ENCODE peak calls at places on chromosomes 11 and 22, in eight cellular contexts. One of them, this sample, is unnamed.

GRCh38 chr11:14244926-14245325 is 114.1 kb downstream of the RRAS2 start:
- DNase-seq in stomach: no peak
- DNase-seq in H1: no peak
- DNase-seq in body of pancreas: no peak
- DNase-seq in upper lobe of left lung: no peak
- DNase-seq in right lobe of liver: no peak
- DNase-seq in GM23338: no peak
- DNase-seq in uterus: no peak
- DNase-seq in this sample: no peak

GRCh38 chr22:42313804-42314581 is 43.5 kb upstream of the TCF20 start:
- DNase-seq in stomach: peak
- DNase-seq in H1: peak
- DNase-seq in body of pancreas: peak
- DNase-seq in upper lobe of left lung: no peak
- DNase-seq in right lobe of liver: peak
- DNase-seq in GM23338: peak
- DNase-seq in uterus: no peak
- DNase-seq in this sample: no peak

GRCh38 chr11:62456630-62457029 is 37.8 kb downstream of the SCGB1A1 start:
- DNase-seq in stomach: no peak
- DNase-seq in H1: no peak
- DNase-seq in body of pancreas: no peak
- DNase-seq in upper lobe of left lung: no peak
- DNase-seq in right lobe of liver: no peak
- DNase-seq in GM23338: peak
- DNase-seq in uterus: no peak
- DNase-seq in this sample: no peak

GRCh38 chr22:26828311-26828710 is 170.9 kb downstream of the MIAT start:
- DNase-seq in stomach: no peak
- DNase-seq in H1: no peak
- DNase-seq in body of pancreas: no peak
- DNase-seq in upper lobe of left lung: no peak
- DNase-seq in right lobe of liver: no peak
- DNase-seq in GM23338: no peak
- DNase-seq in uterus: no peak
- DNase-seq in this sample: no peak

GRCh38 chr22:31556627-31557203 is 60.4 kb downstream of the SFI1 start:
- DNase-seq in stomach: no peak
- DNase-seq in H1: no peak
- DNase-seq in body of pancreas: no peak
- DNase-seq in upper lobe of left lung: no peak
- DNase-seq in right lobe of liver: no peak
- DNase-seq in GM23338: peak
- DNase-seq in uterus: no peak
- DNase-seq in this sample: no peak

GRCh38 chr11:21511835-21512440 is 680.9 kb upstream of the ANO5 start:
- DNase-seq in stomach: peak
- DNase-seq in H1: peak
- DNase-seq in body of pancreas: peak
- DNase-seq in upper lobe of left lung: no peak
- DNase-seq in right lobe of liver: peak
- DNase-seq in GM23338: peak
- DNase-seq in uterus: no peak
- DNase-seq in this sample: peak

GRCh38 chr11:121762820-121763219 is 310.1 kb upstream of the SORL1-AS1 start:
- DNase-seq in stomach: no peak
- DNase-seq in H1: no peak
- DNase-seq in body of pancreas: peak
- DNase-seq in upper lobe of left lung: peak
- DNase-seq in right lobe of liver: no peak
- DNase-seq in GM23338: peak
- DNase-seq in uterus: peak
- DNase-seq in this sample: no peak

GRCh38 chr11:10107522-10107921 is 186.5 kb downstream of the SBF2 start:
- DNase-seq in stomach: no peak
- DNase-seq in H1: no peak
- DNase-seq in body of pancreas: no peak
- DNase-seq in upper lobe of left lung: no peak
- DNase-seq in right lobe of liver: no peak
- DNase-seq in GM23338: peak
- DNase-seq in uterus: no peak
- DNase-seq in this sample: no peak

GRCh38 chr22:30031764-30032468 is 48.3 kb upstream of the HORMAD2 start:
- DNase-seq in stomach: no peak
- DNase-seq in H1: no peak
- DNase-seq in body of pancreas: no peak
- DNase-seq in upper lobe of left lung: no peak
- DNase-seq in right lobe of liver: no peak
- DNase-seq in GM23338: no peak
- DNase-seq in uterus: no peak
- DNase-seq in this sample: no peak

GRCh38 chr22:36184433-36185035 is 17.1 kb downstream of the APOL4 start:
- DNase-seq in stomach: no peak
- DNase-seq in H1: no peak
- DNase-seq in body of pancreas: no peak
- DNase-seq in upper lobe of left lung: no peak
- DNase-seq in right lobe of liver: no peak
- DNase-seq in GM23338: no peak
- DNase-seq in uterus: peak
- DNase-seq in this sample: no peak

GRCh38 chr22:47370448-47371262 is 608.2 kb downstream of the TBC1D22A start:
- DNase-seq in stomach: peak
- DNase-seq in H1: no peak
- DNase-seq in body of pancreas: no peak
- DNase-seq in upper lobe of left lung: no peak
- DNase-seq in right lobe of liver: no peak
- DNase-seq in GM23338: no peak
- DNase-seq in uterus: no peak
- DNase-seq in this sample: no peak

GRCh38 chr11:18394300-18394927 is at the start of gene LDHA:
- DNase-seq in stomach: peak
- DNase-seq in H1: peak
- DNase-seq in body of pancreas: peak
- DNase-seq in upper lobe of left lung: peak
- DNase-seq in right lobe of liver: peak
- DNase-seq in GM23338: peak
- DNase-seq in uterus: peak
- DNase-seq in this sample: peak
- H3K4me3 ChIP-seq in stomach: peak
- H3K4me3 ChIP-seq in H1: peak
- H3K4me3 ChIP-seq in body of pancreas: peak
- H3K4me3 ChIP-seq in upper lobe of left lung: peak
- H3K4me3 ChIP-seq in right lobe of liver: peak
- H3K4me3 ChIP-seq in GM23338: peak
- H3K4me3 ChIP-seq in uterus: peak
- H3K4me3 ChIP-seq in this sample: peak

DNA sequence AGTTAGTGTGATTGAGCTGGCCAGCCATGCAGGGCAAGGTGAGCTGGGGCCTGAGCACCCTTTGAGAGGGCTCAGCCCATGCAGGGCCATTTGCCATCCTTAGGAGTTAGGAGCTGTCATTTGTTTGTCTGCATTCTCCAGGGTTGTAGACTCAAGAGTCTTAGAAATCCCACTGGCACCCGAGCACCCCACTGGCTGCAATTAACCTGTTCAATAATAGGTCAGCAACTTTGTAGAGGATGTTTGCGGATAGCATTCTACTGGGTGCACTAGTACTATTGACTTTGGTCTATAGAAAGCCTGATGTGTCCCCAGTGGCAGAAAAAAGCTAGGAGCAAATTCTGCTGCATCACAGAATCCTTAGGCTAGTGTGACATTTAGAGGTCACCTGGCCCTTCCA is 299.1 kb upstream of the CADM1 start:
- DNase-seq in stomach: no peak
- DNase-seq in H1: no peak
- DNase-seq in body of pancreas: no peak
- DNase-seq in upper lobe of left lung: no peak
- DNase-seq in right lobe of liver: no peak
- DNase-seq in GM23338: no peak
- DNase-seq in uterus: no peak
- DNase-seq in this sample: no peak
- TF ChIP-seq CTCF in stomach: no peak
- TF ChIP-seq CTCF in H1: no peak
- TF ChIP-seq CTCF in body of pancreas: no peak
- TF ChIP-seq CTCF in upper lobe of left lung: no peak
- TF ChIP-seq CTCF in right lobe of liver: no peak
- TF ChIP-seq CTCF in GM23338: no peak
- TF ChIP-seq CTCF in uterus: no peak
- TF ChIP-seq CTCF in this sample: no peak

GRCh38 chr11:103047837-103048236 is 44.1 kb downstream of the DCUN1D5 start:
- DNase-seq in stomach: no peak
- DNase-seq in H1: no peak
- DNase-seq in body of pancreas: no peak
- DNase-seq in upper lobe of left lung: no peak
- DNase-seq in right lobe of liver: no peak
- DNase-seq in GM23338: no peak
- DNase-seq in uterus: no peak
- DNase-seq in this sample: no peak

GRCh38 chr11:103051158-103051801 is 40.7 kb downstream of the DCUN1D5 start:
- DNase-seq in stomach: no peak
- DNase-seq in H1: no peak
- DNase-seq in body of pancreas: no peak
- DNase-seq in upper lobe of left lung: no peak
- DNase-seq in right lobe of liver: no peak
- DNase-seq in GM23338: no peak
- DNase-seq in uterus: no peak
- DNase-seq in this sample: no peak

GRCh38 chr11:103055174-103055890 is 36.6 kb downstream of the DCUN1D5 start:
- DNase-seq in stomach: no peak
- DNase-seq in H1: no peak
- DNase-seq in body of pancreas: no peak
- DNase-seq in upper lobe of left lung: no peak
- DNase-seq in right lobe of liver: no peak
- DNase-seq in GM23338: peak
- DNase-seq in uterus: no peak
- DNase-seq in this sample: no peak

GRCh38 chr11:103053997-103054396 is 38.0 kb downstream of the DCUN1D5 start:
- DNase-seq in stomach: no peak
- DNase-seq in H1: no peak
- DNase-seq in body of pancreas: no peak
- DNase-seq in upper lobe of left lung: no peak
- DNase-seq in right lobe of liver: no peak
- DNase-seq in GM23338: no peak
- DNase-seq in uterus: no peak
- DNase-seq in this sample: no peak

DNA sequence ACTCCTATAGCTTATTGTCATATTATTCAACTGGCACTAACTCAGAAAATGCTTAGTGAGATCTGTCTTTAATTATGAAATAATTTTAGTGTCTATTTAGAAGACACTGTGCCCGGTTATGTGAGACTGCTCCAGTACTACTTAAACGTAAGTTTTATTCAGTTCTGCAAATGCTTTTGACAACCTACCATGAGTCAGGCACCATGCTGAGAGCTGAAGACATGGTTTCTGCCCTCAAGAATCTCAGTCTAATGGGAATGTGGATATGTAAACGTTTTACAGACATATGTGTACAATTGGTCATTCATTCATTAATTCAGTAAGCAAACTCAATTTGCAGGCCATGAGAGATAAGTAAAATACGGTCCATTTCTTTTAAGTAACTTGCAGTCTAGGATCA is 40.0 kb downstream of the DCUN1D5 start:
- DNase-seq in stomach: no peak
- DNase-seq in H1: no peak
- DNase-seq in body of pancreas: no peak
- DNase-seq in upper lobe of left lung: no peak
- DNase-seq in right lobe of liver: no peak
- DNase-seq in GM23338: no peak
- DNase-seq in uterus: no peak
- DNase-seq in this sample: no peak
- H3K27ac ChIP-seq in stomach: no peak
- H3K27ac ChIP-seq in H1: no peak
- H3K27ac ChIP-seq in body of pancreas: no peak
- H3K27ac ChIP-seq in upper lobe of left lung: no peak
- H3K27ac ChIP-seq in right lobe of liver: no peak
- H3K27ac ChIP-seq in GM23338: no peak
- H3K27ac ChIP-seq in uterus: no peak
- H3K27ac ChIP-seq in this sample: no peak

GRCh38 chr22:33919591-33920501 is at the start of gene LARGE1:
- DNase-seq in stomach: peak
- DNase-seq in H1: no peak
- DNase-seq in body of pancreas: peak
- DNase-seq in upper lobe of left lung: peak
- DNase-seq in right lobe of liver: peak
- DNase-seq in GM23338: peak
- DNase-seq in uterus: peak
- DNase-seq in this sample: peak

GRCh38 chr22:33920927-33921575 is 775 bp upstream of the LARGE1 start:
- DNase-seq in stomach: peak
- DNase-seq in H1: peak
- DNase-seq in body of pancreas: peak
- DNase-seq in upper lobe of left lung: peak
- DNase-seq in right lobe of liver: peak
- DNase-seq in GM23338: peak
- DNase-seq in uterus: peak
- DNase-seq in this sample: peak

GRCh38 chr22:33921576-33922181 is 1.4 kb upstream of the LARGE1 start:
- DNase-seq in stomach: peak
- DNase-seq in H1: no peak
- DNase-seq in body of pancreas: peak
- DNase-seq in upper lobe of left lung: peak
- DNase-seq in right lobe of liver: peak
- DNase-seq in GM23338: peak
- DNase-seq in uterus: peak
- DNase-seq in this sample: peak

GRCh38 chr22:33917744-33918406 is 2.4 kb downstream of the LARGE1 start:
- DNase-seq in stomach: no peak
- DNase-seq in H1: no peak
- DNase-seq in body of pancreas: no peak
- DNase-seq in upper lobe of left lung: no peak
- DNase-seq in right lobe of liver: no peak
- DNase-seq in GM23338: peak
- DNase-seq in uterus: no peak
- DNase-seq in this sample: no peak

DNA sequence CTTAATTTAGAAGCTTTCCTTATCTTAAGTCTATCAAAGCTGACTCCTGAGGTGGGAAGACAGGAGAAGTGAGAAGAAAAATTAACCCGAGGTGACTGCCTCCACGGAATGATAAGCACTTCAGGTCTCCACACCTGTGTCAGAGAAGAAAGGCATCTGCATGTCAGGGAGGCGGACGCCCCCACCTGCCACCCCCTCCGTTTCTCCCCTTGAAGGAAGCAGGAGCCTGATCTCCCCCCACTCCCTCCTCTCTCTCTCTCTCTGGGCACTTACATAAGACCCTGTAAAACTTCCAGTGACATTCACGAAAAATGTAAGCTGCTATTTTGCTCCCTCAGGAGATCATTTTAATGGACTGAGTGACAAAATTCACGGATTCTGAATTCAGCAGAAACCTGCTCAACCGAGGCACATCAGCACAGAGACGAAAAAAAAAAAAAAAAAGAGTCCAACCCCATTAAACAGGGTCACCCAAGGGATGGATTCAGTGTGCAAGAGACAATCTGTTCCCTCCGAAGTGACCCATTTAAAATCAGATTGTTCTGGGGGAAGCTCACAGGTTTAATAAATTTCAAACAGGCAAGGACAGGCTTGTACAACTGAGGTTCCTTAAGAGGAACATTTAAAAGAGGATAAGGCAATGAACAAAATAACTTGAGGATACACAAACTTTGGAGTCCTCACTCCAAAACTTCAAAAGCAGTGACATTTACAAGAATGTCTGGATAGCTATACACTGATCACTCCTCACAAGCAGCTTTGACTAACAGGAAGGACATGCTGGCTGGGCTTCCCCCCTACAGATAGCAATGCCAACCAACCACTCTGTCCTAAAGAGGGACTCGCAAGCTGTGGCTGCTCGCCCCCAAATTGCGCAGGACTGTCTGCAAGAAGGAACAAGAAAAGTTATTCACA is 1.3 kb downstream of the LARGE1 start:
- DNase-seq in stomach: no peak
- DNase-seq in H1: no peak
- DNase-seq in body of pancreas: no peak
- DNase-seq in upper lobe of left lung: no peak
- DNase-seq in right lobe of liver: no peak
- DNase-seq in GM23338: no peak
- DNase-seq in uterus: no peak
- DNase-seq in this sample: no peak
- H3K4me3 ChIP-seq in stomach: peak
- H3K4me3 ChIP-seq in H1: peak
- H3K4me3 ChIP-seq in body of pancreas: peak
- H3K4me3 ChIP-seq in upper lobe of left lung: peak
- H3K4me3 ChIP-seq in right lobe of liver: peak
- H3K4me3 ChIP-seq in GM23338: peak
- H3K4me3 ChIP-seq in uterus: peak
- H3K4me3 ChIP-seq in this sample: peak

This sample was measured in upper lobe of right lung.